ENCODE peak calls at places on chromosomes 5 and 9, in six cellular contexts. One of them, this sample, is unnamed.
A peak's percentile ranks its signal among the peaks of the same experiment; 100 is the strongest.

GRCh38 chr5:54785729-54786548 is 199.5 kb downstream of the ESM1 start:
- DNase-seq in fibroblast of the aortic adventitia: peak; percentile 27
- DNase-seq in WERI-Rb-1: no peak
- DNase-seq in astrocyte of the spinal cord: peak; percentile 32
- DNase-seq in ovary: no peak
- DNase-seq in IMR-90: peak; percentile 21
- DNase-seq in this sample: peak; percentile 23

GRCh38 chr5:146965781-146966659 is 87.5 kb upstream of the PPP2R2B start:
- DNase-seq in fibroblast of the aortic adventitia: peak; percentile 85
- DNase-seq in WERI-Rb-1: peak; percentile 64
- DNase-seq in astrocyte of the spinal cord: peak; percentile 77
- DNase-seq in ovary: peak; percentile 11
- DNase-seq in IMR-90: peak; percentile 69
- DNase-seq in this sample: peak; percentile 87

GRCh38 chr9:96382175-96382574 is 1.3 kb downstream of the SLC35D2 start:
- DNase-seq in fibroblast of the aortic adventitia: peak; percentile 23
- DNase-seq in WERI-Rb-1: no peak
- DNase-seq in astrocyte of the spinal cord: no peak
- DNase-seq in ovary: no peak
- DNase-seq in IMR-90: peak; percentile 45
- DNase-seq in this sample: no peak

GRCh38 chr9:12784461-12785250 is 9.8 kb downstream of the LURAP1L start:
- DNase-seq in fibroblast of the aortic adventitia: peak; percentile 78
- DNase-seq in WERI-Rb-1: no peak
- DNase-seq in astrocyte of the spinal cord: peak; percentile 92
- DNase-seq in ovary: no peak
- DNase-seq in IMR-90: peak; percentile 98
- DNase-seq in this sample: peak; percentile 92

GRCh38 chr5:170552486-170553122 is 48.8 kb downstream of the KCNIP1 start:
- DNase-seq in fibroblast of the aortic adventitia: peak; percentile 67
- DNase-seq in WERI-Rb-1: no peak
- DNase-seq in astrocyte of the spinal cord: peak; percentile 91
- DNase-seq in ovary: peak; percentile 69
- DNase-seq in IMR-90: peak; percentile 88
- DNase-seq in this sample: peak; percentile 90

GRCh38 chr5:145247745-145248040 is 587.4 kb downstream of the PRELID2 start:
- DNase-seq in fibroblast of the aortic adventitia: no peak
- DNase-seq in WERI-Rb-1: no peak
- DNase-seq in astrocyte of the spinal cord: no peak
- DNase-seq in ovary: no peak
- DNase-seq in IMR-90: peak; percentile 14
- DNase-seq in this sample: no peak

GRCh38 chr5:14668247-14668646 is 3.7 kb downstream of the OTULIN start:
- DNase-seq in fibroblast of the aortic adventitia: no peak
- DNase-seq in WERI-Rb-1: no peak
- DNase-seq in astrocyte of the spinal cord: no peak
- DNase-seq in ovary: no peak
- DNase-seq in IMR-90: no peak
- DNase-seq in this sample: no peak

GRCh38 chr5:177116631-177117373 is 16.8 kb upstream of the NSD1 start:
- DNase-seq in fibroblast of the aortic adventitia: peak; percentile 81
- DNase-seq in WERI-Rb-1: no peak
- DNase-seq in astrocyte of the spinal cord: peak; percentile 67
- DNase-seq in ovary: peak; percentile 91
- DNase-seq in IMR-90: peak; percentile 53
- DNase-seq in this sample: peak; percentile 91

GRCh38 chr9:96500696-96501660 is 51.0 kb downstream of the HABP4 start:
- DNase-seq in fibroblast of the aortic adventitia: peak; percentile 16
- DNase-seq in WERI-Rb-1: no peak
- DNase-seq in astrocyte of the spinal cord: peak; percentile 61
- DNase-seq in ovary: no peak
- DNase-seq in IMR-90: peak; percentile 83
- DNase-seq in this sample: no peak

GRCh38 chr5:141412853-141413539 is at the start of gene PCDHGA10:
- DNase-seq in fibroblast of the aortic adventitia: peak; percentile 82
- DNase-seq in WERI-Rb-1: peak; percentile 58
- DNase-seq in astrocyte of the spinal cord: peak; percentile 76
- DNase-seq in ovary: no peak
- DNase-seq in IMR-90: peak; percentile 80
- DNase-seq in this sample: peak; percentile 83

GRCh38 chr9:33814816-33815215 is 2.1 kb upstream of the UBE2R2 start:
- DNase-seq in fibroblast of the aortic adventitia: no peak
- DNase-seq in WERI-Rb-1: no peak
- DNase-seq in astrocyte of the spinal cord: no peak
- DNase-seq in ovary: no peak
- DNase-seq in IMR-90: no peak
- DNase-seq in this sample: no peak

GRCh38 chr9:129989362-129989708 is 53.7 kb downstream of the FNBP1 start:
- DNase-seq in fibroblast of the aortic adventitia: no peak
- DNase-seq in WERI-Rb-1: no peak
- DNase-seq in astrocyte of the spinal cord: no peak
- DNase-seq in ovary: no peak
- DNase-seq in IMR-90: no peak
- DNase-seq in this sample: no peak

GRCh38 chr5:61322738-61323429 is 9.2 kb upstream of the ZSWIM6 start:
- DNase-seq in fibroblast of the aortic adventitia: peak; percentile 50
- DNase-seq in WERI-Rb-1: no peak
- DNase-seq in astrocyte of the spinal cord: no peak
- DNase-seq in ovary: no peak
- DNase-seq in IMR-90: peak; percentile 66
- DNase-seq in this sample: no peak

GRCh38 chr5:55344392-55344992 is 36.7 kb downstream of the MTREX start:
- DNase-seq in fibroblast of the aortic adventitia: peak; percentile 79
- DNase-seq in WERI-Rb-1: peak; percentile 40
- DNase-seq in astrocyte of the spinal cord: peak; percentile 78
- DNase-seq in ovary: no peak
- DNase-seq in IMR-90: peak; percentile 70
- DNase-seq in this sample: peak; percentile 87

GRCh38 chr9:68963416-68963815 is 50.5 kb downstream of the PRKACG start:
- DNase-seq in fibroblast of the aortic adventitia: no peak
- DNase-seq in WERI-Rb-1: no peak
- DNase-seq in astrocyte of the spinal cord: no peak
- DNase-seq in ovary: no peak
- DNase-seq in IMR-90: no peak
- DNase-seq in this sample: no peak

GRCh38 chr5:82364497-82364896 is 86.3 kb upstream of the RPS23 start:
- DNase-seq in fibroblast of the aortic adventitia: peak; percentile 92
- DNase-seq in WERI-Rb-1: no peak
- DNase-seq in astrocyte of the spinal cord: peak; percentile 85
- DNase-seq in ovary: no peak
- DNase-seq in IMR-90: peak; percentile 71
- DNase-seq in this sample: peak; percentile 92

GRCh38 chr5:157890825-157891587 is 32.1 kb upstream of the CLINT1 start:
- DNase-seq in fibroblast of the aortic adventitia: no peak
- DNase-seq in WERI-Rb-1: no peak
- DNase-seq in astrocyte of the spinal cord: no peak
- DNase-seq in ovary: no peak
- DNase-seq in IMR-90: peak; percentile 6
- DNase-seq in this sample: peak; percentile 12

GRCh38 chr5:83000922-83001321 is 76.3 kb downstream of the TMEM167A start:
- DNase-seq in fibroblast of the aortic adventitia: no peak
- DNase-seq in WERI-Rb-1: no peak
- DNase-seq in astrocyte of the spinal cord: no peak
- DNase-seq in ovary: no peak
- DNase-seq in IMR-90: no peak
- DNase-seq in this sample: no peak

GRCh38 chr5:96187309-96188027 is 225.8 kb upstream of the ELL2 start:
- DNase-seq in fibroblast of the aortic adventitia: no peak
- DNase-seq in WERI-Rb-1: no peak
- DNase-seq in astrocyte of the spinal cord: no peak
- DNase-seq in ovary: no peak
- DNase-seq in IMR-90: no peak
- DNase-seq in this sample: no peak

GRCh38 chr5:148970228-148970627 is 92.6 kb downstream of the SH3TC2 start:
- DNase-seq in fibroblast of the aortic adventitia: peak; percentile 51
- DNase-seq in WERI-Rb-1: no peak
- DNase-seq in astrocyte of the spinal cord: peak; percentile 72
- DNase-seq in ovary: no peak
- DNase-seq in IMR-90: no peak
- DNase-seq in this sample: no peak

GRCh38 chr5:143772621-143773020 is 39.3 kb upstream of the HMHB1 start:
- DNase-seq in fibroblast of the aortic adventitia: peak; percentile 57
- DNase-seq in WERI-Rb-1: no peak
- DNase-seq in astrocyte of the spinal cord: no peak
- DNase-seq in ovary: no peak
- DNase-seq in IMR-90: no peak
- DNase-seq in this sample: peak; percentile 37

GRCh38 chr5:62083247-62083646 is 222.8 kb upstream of the KIF2A start:
- DNase-seq in fibroblast of the aortic adventitia: no peak
- DNase-seq in WERI-Rb-1: no peak
- DNase-seq in astrocyte of the spinal cord: no peak
- DNase-seq in ovary: no peak
- DNase-seq in IMR-90: no peak
- DNase-seq in this sample: no peak

GRCh38 chr5:9498541-9499497 is 47.1 kb downstream of the SEMA5A start:
- DNase-seq in fibroblast of the aortic adventitia: peak; percentile 20
- DNase-seq in WERI-Rb-1: peak; percentile 71
- DNase-seq in astrocyte of the spinal cord: peak; percentile 39
- DNase-seq in ovary: no peak
- DNase-seq in IMR-90: peak; percentile 20
- DNase-seq in this sample: peak; percentile 67

GRCh38 chr5:69271376-69271775 is 36.7 kb downstream of the CDK7 start:
- DNase-seq in fibroblast of the aortic adventitia: peak; percentile 61
- DNase-seq in WERI-Rb-1: no peak
- DNase-seq in astrocyte of the spinal cord: peak; percentile 54
- DNase-seq in ovary: peak; percentile 15
- DNase-seq in IMR-90: peak; percentile 60
- DNase-seq in this sample: peak; percentile 71

GRCh38 chr5:9927106-9927505 is 297.0 kb upstream of the TAS2R1 start:
- DNase-seq in fibroblast of the aortic adventitia: peak; percentile 47
- DNase-seq in WERI-Rb-1: no peak
- DNase-seq in astrocyte of the spinal cord: peak; percentile 37
- DNase-seq in ovary: no peak
- DNase-seq in IMR-90: peak; percentile 25
- DNase-seq in this sample: peak; percentile 55

GRCh38 chr5:146877783-146878470 is 630 bp downstream of the PPP2R2B start:
- DNase-seq in fibroblast of the aortic adventitia: peak; percentile 4
- DNase-seq in WERI-Rb-1: peak; percentile 18
- DNase-seq in astrocyte of the spinal cord: peak; percentile 23
- DNase-seq in ovary: no peak
- DNase-seq in IMR-90: no peak
- DNase-seq in this sample: no peak

GRCh38 chr9:108351571-108351970 is 504.2 kb downstream of the ACTL7B start:
- DNase-seq in fibroblast of the aortic adventitia: no peak
- DNase-seq in WERI-Rb-1: no peak
- DNase-seq in astrocyte of the spinal cord: no peak
- DNase-seq in ovary: no peak
- DNase-seq in IMR-90: no peak
- DNase-seq in this sample: no peak

GRCh38 chr5:1484416-1485319 is 39.1 kb downstream of the LPCAT1 start:
- DNase-seq in fibroblast of the aortic adventitia: no peak
- DNase-seq in WERI-Rb-1: no peak
- DNase-seq in astrocyte of the spinal cord: no peak
- DNase-seq in ovary: no peak
- DNase-seq in IMR-90: no peak
- DNase-seq in this sample: no peak
- H3K4me3 ChIP-seq in fibroblast of the aortic adventitia: no peak overlapping the region
- H3K4me3 ChIP-seq in WERI-Rb-1: no peak overlapping the region
- H3K4me3 ChIP-seq in astrocyte of the spinal cord: no peak overlapping the region
- H3K4me3 ChIP-seq in ovary: no peak overlapping the region
- H3K4me3 ChIP-seq in IMR-90: no peak overlapping the region
- H3K4me3 ChIP-seq in this sample: no peak overlapping the region

GRCh38 chr5:132591140-132591539 is 34.4 kb downstream of the RAD50 start:
- DNase-seq in fibroblast of the aortic adventitia: peak; percentile 20
- DNase-seq in WERI-Rb-1: no peak
- DNase-seq in astrocyte of the spinal cord: peak; percentile 15
- DNase-seq in ovary: no peak
- DNase-seq in IMR-90: peak; percentile 38
- DNase-seq in this sample: peak; percentile 43
- TF ChIP-seq CTCF in fibroblast of the aortic adventitia: no peak
- TF ChIP-seq CTCF in WERI-Rb-1: no peak
- TF ChIP-seq CTCF in astrocyte of the spinal cord: peak; percentile 29
- TF ChIP-seq CTCF in ovary: no peak
- TF ChIP-seq CTCF in IMR-90: peak; percentile 31
- TF ChIP-seq CTCF in this sample: peak; percentile 35

GRCh38 chr9:127921592-127922120 is 4.8 kb upstream of the ST6GALNAC4 start:
- DNase-seq in fibroblast of the aortic adventitia: peak; percentile 66
- DNase-seq in WERI-Rb-1: peak; percentile 71
- DNase-seq in astrocyte of the spinal cord: peak; percentile 46
- DNase-seq in ovary: peak; percentile 61
- DNase-seq in IMR-90: no peak
- DNase-seq in this sample: peak; percentile 54
- H3K4me3 ChIP-seq in fibroblast of the aortic adventitia: peak overlapping the region; percentile 55
- H3K4me3 ChIP-seq in WERI-Rb-1: no peak overlapping the region
- H3K4me3 ChIP-seq in astrocyte of the spinal cord: no peak overlapping the region
- H3K4me3 ChIP-seq in ovary: no peak overlapping the region
- H3K4me3 ChIP-seq in IMR-90: no peak overlapping the region
- H3K4me3 ChIP-seq in this sample: no peak overlapping the region

GRCh38 chr9:124894741-124895170 is 32.8 kb downstream of the ARPC5L start:
- DNase-seq in fibroblast of the aortic adventitia: peak; percentile 58
- DNase-seq in WERI-Rb-1: peak; percentile 55
- DNase-seq in astrocyte of the spinal cord: peak; percentile 52
- DNase-seq in ovary: no peak
- DNase-seq in IMR-90: peak; percentile 55
- DNase-seq in this sample: peak; percentile 79
- TF ChIP-seq CTCF in fibroblast of the aortic adventitia: peak; percentile 71
- TF ChIP-seq CTCF in WERI-Rb-1: peak; percentile 71
- TF ChIP-seq CTCF in astrocyte of the spinal cord: peak; percentile 73
- TF ChIP-seq CTCF in ovary: no peak
- TF ChIP-seq CTCF in IMR-90: peak; percentile 62
- TF ChIP-seq CTCF in this sample: peak; percentile 80

GRCh38 chr9:131677445-131678180 is 62.3 kb downstream of the RAPGEF1 start:
- DNase-seq in fibroblast of the aortic adventitia: peak; percentile 78
- DNase-seq in WERI-Rb-1: no peak
- DNase-seq in astrocyte of the spinal cord: peak; percentile 79
- DNase-seq in ovary: no peak
- DNase-seq in IMR-90: peak; percentile 83
- DNase-seq in this sample: peak; percentile 77
- H3K4me3 ChIP-seq in fibroblast of the aortic adventitia: peak overlapping the region; percentile 19
- H3K4me3 ChIP-seq in WERI-Rb-1: no peak overlapping the region
- H3K4me3 ChIP-seq in astrocyte of the spinal cord: no peak overlapping the region
- H3K4me3 ChIP-seq in ovary: no peak overlapping the region
- H3K4me3 ChIP-seq in IMR-90: peak overlapping the region; percentile 5
- H3K4me3 ChIP-seq in this sample: no peak overlapping the region

DNA sequence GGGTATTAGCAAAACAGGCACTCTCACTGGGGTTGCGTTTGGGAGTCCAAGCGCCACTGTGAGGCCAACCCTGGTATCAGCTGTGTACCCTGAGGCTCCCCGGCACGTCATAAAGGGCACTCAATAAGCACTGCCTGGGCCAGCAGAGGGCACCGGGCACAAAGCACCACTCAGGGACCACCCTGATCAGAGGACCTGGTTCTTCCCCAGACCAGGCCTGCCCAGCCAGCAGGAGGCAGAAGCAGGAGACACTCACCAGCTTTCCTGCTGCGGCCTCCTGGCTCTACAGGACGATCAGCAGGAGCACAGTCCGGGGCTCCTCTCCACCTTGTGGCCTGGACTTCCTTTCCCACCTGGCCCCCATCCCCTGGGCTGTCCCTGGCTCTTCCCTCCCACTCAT is 12.6 kb downstream of the MGAT1 start:
- DNase-seq in fibroblast of the aortic adventitia: no peak
- DNase-seq in WERI-Rb-1: peak; percentile 36
- DNase-seq in astrocyte of the spinal cord: no peak
- DNase-seq in ovary: no peak
- DNase-seq in IMR-90: no peak
- DNase-seq in this sample: no peak
- TF ChIP-seq CTCF in fibroblast of the aortic adventitia: peak; percentile 1
- TF ChIP-seq CTCF in WERI-Rb-1: peak; percentile 42
- TF ChIP-seq CTCF in astrocyte of the spinal cord: peak; percentile 14
- TF ChIP-seq CTCF in ovary: no peak
- TF ChIP-seq CTCF in IMR-90: no peak
- TF ChIP-seq CTCF in this sample: peak; percentile 20